ENCODE peak calls at places on chromosomes 6 and 20, in six cellular contexts. P, Q, U, S, F and X are unnamed samples.

GRCh38 chr6:113530769-113531168 is 326.4 kb upstream of the MARCKS start:
- DNase-seq in P (no peak), U (peak), F (no peak), S (no peak), Q (peak), X (no peak)

GRCh38 chr6:36907781-36908180 is 22.0 kb downstream of the C6orf89 start:
- DNase-seq in F (peak), Q (peak), P (no peak), S (peak), U (no peak), X (peak)

GRCh38 chr6:10960171-10960570 is 73.3 kb downstream of the SYCP2L start:
- DNase-seq in S (no peak), F (no peak), U (no peak), Q (no peak), P (no peak), X (no peak)

GRCh38 chr6:19413323-19413722 is 423.8 kb upstream of the ID4 start:
- DNase-seq in U (no peak), P (no peak), S (no peak), Q (peak), F (no peak), X (no peak)

GRCh38 chr20:24236963-24237362 is 232.5 kb upstream of the SYNDIG1 start:
- DNase-seq in S (no peak), P (no peak), F (no peak), U (no peak), Q (no peak), X (no peak)

GRCh38 chr20:44069203-44069931 is 117.6 kb downstream of the JPH2 start:
- DNase-seq in Q (no peak), P (no peak), S (peak), U (no peak), F (peak), X (no peak)

GRCh38 chr20:21505810-21506530 is 7.9 kb downstream of the NKX2-2 start:
- DNase-seq in P (no peak), S (peak), Q (peak), F (no peak), U (no peak), X (no peak)

GRCh38 chr6:163525926-163526325 is 111.4 kb downstream of the QKI start:
- DNase-seq in P (no peak), F (no peak), S (no peak), U (no peak), Q (no peak), X (no peak)

GRCh38 chr6:135088818-135089809 is 34.5 kb upstream of the HBS1L start:
- DNase-seq in Q (peak), S (no peak), U (peak), P (no peak), F (no peak), X (no peak)

GRCh38 chr6:2760882-2761842 is 4.0 kb upstream of the WRNIP1 start:
- DNase-seq in P (no peak), F (no peak), U (no peak), S (no peak), Q (no peak), X (no peak)

GRCh38 chr6:14074723-14075503 is 42.7 kb upstream of the CD83 start:
- DNase-seq in U (no peak), S (no peak), P (peak), Q (peak), F (no peak), X (no peak)

DNA sequence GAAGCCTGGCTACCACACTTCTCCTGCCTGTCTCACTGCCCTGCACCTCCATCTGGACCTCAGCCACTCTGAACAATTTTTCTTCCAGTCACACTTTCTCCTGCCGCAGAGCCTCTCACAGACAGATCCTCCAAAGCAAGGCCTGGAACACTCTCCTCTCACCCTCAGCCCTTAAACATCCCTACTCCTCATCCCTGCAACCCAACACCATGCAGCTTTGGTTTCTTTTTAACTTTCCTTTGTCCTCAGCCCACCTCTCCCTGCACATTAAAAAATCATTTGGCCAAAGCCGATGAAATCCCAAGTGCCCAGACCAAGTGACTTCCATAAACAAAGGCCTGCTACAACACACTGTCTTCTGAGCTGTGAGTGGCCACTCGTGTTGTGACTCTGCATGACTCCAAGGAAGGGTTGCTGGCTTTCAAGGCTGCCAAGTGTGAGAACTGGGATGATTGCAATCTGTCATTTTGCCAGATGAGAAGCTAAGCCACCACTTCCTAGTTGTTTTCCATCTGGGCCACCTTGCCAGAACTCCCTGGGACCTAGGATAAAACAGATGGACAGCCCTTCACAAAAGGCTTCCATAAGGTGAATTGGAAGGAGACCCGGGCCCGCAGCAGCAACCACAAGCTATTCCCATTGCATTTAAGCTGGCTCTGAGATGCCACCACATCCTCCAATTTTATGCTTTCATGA is 144.4 kb upstream of the SSTR4 start:
- DNase-seq in U (no peak), P (no peak), Q (no peak), S (no peak), F (no peak), X (no peak)
- TF ChIP-seq CTCF in U (no peak), P (no peak), Q (no peak), S (no peak), F (no peak), X (no peak)

GRCh38 chr20:63819224-63819917 is 11.7 kb downstream of the ZBTB46 start:
- DNase-seq in U (no peak), S (no peak), F (no peak), Q (peak), P (peak), X (no peak)
- TF ChIP-seq CTCF in U (peak), S (no peak), F (no peak), Q (peak), P (peak), X (no peak)

GRCh38 chr6:161218222-161218621 is 55.6 kb downstream of the AGPAT4 start:
- DNase-seq in F (no peak), P (no peak), U (no peak), S (no peak), Q (no peak), X (no peak)
- TF ChIP-seq CTCF in F (peak), P (no peak), U (no peak), S (no peak), Q (peak), X (no peak)

GRCh38 chr6:147222160-147222838 is 18.1 kb downstream of the STXBP5 start:
- DNase-seq in S (no peak), Q (peak), U (no peak), F (no peak), P (no peak), X (no peak)
- TF ChIP-seq CTCF in S (peak), Q (peak), U (peak), F (no peak), P (no peak), X (no peak)

GRCh38 chr20:20435453-20435852 is 67.5 kb downstream of the INSM1 start:
- DNase-seq in F (peak), Q (no peak), P (no peak), S (no peak), U (no peak), X (no peak)
- TF ChIP-seq CTCF in F (peak), Q (no peak), P (no peak), S (no peak), U (no peak), X (no peak)

DNA sequence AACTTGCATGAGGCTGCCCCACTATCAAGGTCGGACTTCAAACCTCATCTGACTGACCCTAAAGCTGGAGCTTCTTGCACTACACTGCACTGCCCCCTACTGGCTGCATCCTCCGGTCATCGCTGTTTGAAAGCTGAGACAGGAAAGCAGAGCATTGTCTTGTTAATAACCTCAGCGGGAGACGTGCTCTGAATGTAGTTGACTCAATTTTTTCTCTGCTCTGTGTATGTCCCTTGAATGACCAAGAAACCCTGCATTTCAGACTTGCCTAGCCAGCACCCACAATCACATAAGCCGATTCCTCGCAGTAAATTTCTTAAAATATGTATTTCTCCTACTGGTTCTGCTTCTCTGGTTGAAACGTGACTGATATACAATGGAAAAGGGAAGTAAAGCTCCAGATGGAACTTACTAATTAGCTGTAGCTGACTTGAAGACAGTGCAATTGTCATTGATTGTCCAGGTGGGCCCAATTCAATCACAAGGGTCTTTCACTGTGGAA is 27.8 kb downstream of the TCF21 start:
- DNase-seq in Q (peak), F (peak), P (peak), U (peak), S (peak), X (peak)
- TF ChIP-seq CTCF in Q (peak), F (peak), P (peak), U (peak), S (peak), X (peak)

GRCh38 chr6:123127807-123128206 is 131.8 kb downstream of the CLVS2 start:
- DNase-seq in S (no peak), F (no peak), Q (no peak), P (no peak), U (no peak), X (no peak)
- TF ChIP-seq CTCF in S (no peak), F (no peak), Q (no peak), P (no peak), U (no peak), X (no peak)

DNA sequence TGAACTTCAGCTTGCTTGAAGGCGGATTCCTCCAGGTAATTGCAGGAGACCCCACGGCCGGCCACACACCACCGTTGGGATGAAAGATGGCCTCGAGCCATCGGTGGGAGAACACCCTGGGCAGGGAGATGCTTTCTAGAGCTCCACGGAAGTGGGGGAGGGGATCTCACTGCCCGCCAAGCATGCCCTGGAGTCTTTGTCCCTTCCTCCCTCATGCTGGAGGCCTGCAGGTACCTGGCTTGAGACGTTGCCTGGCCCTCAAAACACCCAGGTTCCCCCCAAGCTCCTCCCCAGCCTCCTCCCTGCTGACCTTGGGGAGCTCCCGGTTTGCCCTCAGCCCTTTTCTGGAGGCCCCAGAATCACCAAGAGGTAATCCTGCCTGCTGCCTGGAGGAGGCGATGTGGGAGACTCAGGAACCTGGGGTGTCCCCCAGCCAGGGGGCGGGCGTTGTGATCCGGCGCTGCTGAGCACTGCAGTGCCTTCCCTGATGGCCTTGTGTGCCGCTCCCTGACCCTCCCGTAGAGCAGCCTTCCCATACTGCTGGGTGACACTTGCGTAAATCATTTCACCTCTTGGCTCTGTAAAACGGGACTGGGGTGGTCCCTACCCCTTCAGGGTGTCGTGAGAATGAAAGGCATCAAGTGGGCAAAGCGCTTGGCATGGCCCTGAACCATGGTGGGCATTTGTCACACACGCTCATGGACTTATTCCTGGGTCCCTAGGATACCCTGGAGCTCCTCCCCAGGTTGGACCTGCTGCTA is 91.4 kb downstream of the CEBPB start:
- DNase-seq in F (no peak), Q (no peak), U (no peak), P (no peak), S (no peak), X (no peak)
- TF ChIP-seq CTCF in F (no peak), Q (no peak), U (no peak), P (no peak), S (no peak), X (no peak)

GRCh38 chr20:46772901-46773300 is 63.5 kb downstream of the SLC2A10 start:
- DNase-seq in Q (no peak), S (no peak), U (no peak), F (no peak), P (no peak), X (no peak)
- TF ChIP-seq CTCF in Q (peak), S (no peak), U (no peak), F (no peak), P (no peak), X (no peak)

GRCh38 chr6:110040716-110041115 is 62.6 kb downstream of the GPR6 start:
- DNase-seq in U (no peak), F (no peak), Q (no peak), S (no peak), P (no peak), X (no peak)
- TF ChIP-seq CTCF in U (no peak), F (no peak), Q (no peak), S (no peak), P (no peak), X (no peak)